ENCODE peak calls at places on chromosomes 16 and 17, in eight cellular contexts. B is NCI-H1417; I is stimulated activated CD4-positive, alpha-beta T cell treated with anti-CD3 and anti-CD28 coated beads, Interleukin-4, amount 100 ng/mL, for 48 hours; W is activated CD4-positive, alpha-beta T cell treated with anti-CD3 and anti-CD28 coated beads, Interleukin-2, amount 50 U/mL, for 1 hour; S is neuronal stem cell; V is D341Med; C is skeletal muscle cell; M is stomach. D is an unnamed sample.
A peak's percentile ranks its signal among the peaks of the same experiment; 100 is the strongest.

GRCh38 chr16:78695371-78695770 is 595.9 kb downstream of the WWOX start:
- DNase-seq in W (no peak), B (no peak), V (no peak), I (no peak), C (no peak), M (no peak), S (no peak), D (no peak)

GRCh38 chr17:68792042-68792685 is 163.0 kb downstream of the ABCA8 start:
- DNase-seq in C (peak; percentile 63), I (no peak), M (no peak), W (no peak), V (no peak), B (no peak), S (no peak), D (no peak)

GRCh38 chr16:88387941-88388627 is 5.3 kb downstream of the ZNF469 start:
- DNase-seq in V (no peak), I (no peak), B (no peak), M (peak; percentile 92), W (no peak), C (no peak), S (no peak), D (peak; percentile 36)

GRCh38 chr16:88650749-88651275 is at the start of gene CYBA:
- DNase-seq in C (no peak), M (peak; percentile 83), I (peak; percentile 81), B (no peak), S (peak; percentile 44), W (peak; percentile 72), V (peak; percentile 65), D (peak; percentile 53)

GRCh38 chr16:8549843-8550412 is 40.4 kb downstream of the TMEM114 start:
- DNase-seq in M (no peak), V (no peak), W (no peak), B (no peak), C (no peak), I (no peak), S (no peak), D (no peak)

GRCh38 chr17:7022791-7023571 is at the start of gene BCL6B:
- DNase-seq in B (no peak), C (no peak), W (no peak), I (no peak), M (no peak), V (no peak), S (no peak), D (no peak)

GRCh38 chr16:77359065-77359502 is 75.8 kb downstream of the ADAMTS18 start:
- DNase-seq in W (no peak), V (no peak), I (no peak), C (peak; percentile 66), B (peak; percentile 6), S (peak; percentile 18), M (no peak), D (peak; percentile 75)

GRCh38 chr16:86545481-86545880 is 9.6 kb downstream of the MTHFSD start:
- DNase-seq in W (no peak), M (no peak), I (no peak), V (no peak), C (no peak), S (no peak), B (no peak), D (no peak)

GRCh38 chr16:55711959-55712876 is 56.4 kb downstream of the SLC6A2 start:
- DNase-seq in V (peak; percentile 61), B (peak; percentile 44), I (peak; percentile 49), S (peak; percentile 53), C (peak; percentile 4), W (peak; percentile 47), M (peak; percentile 66), D (peak; percentile 63)

GRCh38 chr17:78821961-78822360 is 18.7 kb downstream of the USP36 start:
- DNase-seq in W (no peak), I (no peak), B (no peak), C (no peak), V (peak; percentile 31), S (no peak), M (no peak), D (no peak)

GRCh38 chr16:57028086-57028485 is 38.7 kb downstream of the NLRC5 start:
- DNase-seq in B (peak; percentile 33), V (no peak), I (no peak), S (no peak), C (no peak), W (no peak), M (no peak), D (no peak)

GRCh38 chr17:56393156-56393555 is 200.3 kb upstream of the NOG start:
- DNase-seq in I (no peak), V (no peak), W (no peak), C (no peak), M (no peak), B (no peak), S (no peak), D (no peak)

GRCh38 chr16:88353691-88354090 is 29.1 kb upstream of the ZNF469 start:
- DNase-seq in C (no peak), B (no peak), M (no peak), S (no peak), W (no peak), V (no peak), I (no peak), D (no peak)